ENCODE peak calls at places on chromosomes 4 and X, in ten cellular contexts. U is GM12865, N is IMR-90, E is left ventricle myocardium inferior, Q is fibroblast of lung, J is fibroblast of mammary gland, A is nephron progenitor cell, Y is endothelial cell, W is AG10803, X is fibroblast of the aortic adventitia. B is an unnamed sample.

GRCh38 chr4:15525080-15525479 is 55.4 kb downstream of the CC2D2A start:
- DNase-seq in W (no peak), E (no peak), Q (no peak), J (no peak), Y (no peak), U (no peak), N (no peak), X (no peak), A (no peak), B (no peak)

GRCh38 chrX:118484216-118484903 is 11.3 kb upstream of the DOCK11 start:
- DNase-seq in Y (no peak), X (no peak), N (peak), A (no peak), E (no peak), W (no peak), J (no peak), U (no peak), Q (no peak), B (no peak)

GRCh38 chr4:182297659-182298058 is 54.5 kb downstream of the TENM3 start:
- DNase-seq in N (peak), X (no peak), E (no peak), J (peak), U (no peak), A (no peak), Q (peak), Y (no peak), W (peak), B (peak)

GRCh38 chrX:7372843-7373525 is 225.0 kb upstream of the PUDP start:
- DNase-seq in W (peak), Q (peak), N (peak), A (no peak), U (no peak), J (peak), X (peak), Y (no peak), E (no peak), B (peak)

GRCh38 chr4:15906024-15906443 is 32.5 kb downstream of the FGFBP1 start:
- DNase-seq in E (peak), W (no peak), U (peak), Y (no peak), X (no peak), N (no peak), J (no peak), Q (no peak), A (no peak), B (no peak)

GRCh38 chr4:42280327-42281095 is 116.8 kb upstream of the SHISA3 start:
- DNase-seq in X (peak), Q (peak), U (peak), Y (peak), E (no peak), J (peak), N (peak), A (peak), W (peak), B (no peak)

GRCh38 chr4:159195400-159195799 is 92.5 kb downstream of the RAPGEF2 start:
- DNase-seq in Q (no peak), N (no peak), A (no peak), J (no peak), Y (no peak), E (no peak), U (no peak), W (no peak), X (no peak), B (no peak)

GRCh38 chr4:173793937-173794510 is 264.0 kb upstream of the HAND2 start:
- DNase-seq in A (no peak), Q (peak), E (no peak), N (peak), X (peak), Y (no peak), U (no peak), J (no peak), W (no peak), B (peak)

GRCh38 chr4:120869511-120870278 is 52.8 kb downstream of the PRDM5 start:
- DNase-seq in A (no peak), E (no peak), N (peak), U (no peak), J (peak), Q (peak), W (peak), Y (no peak), X (no peak), B (no peak)

GRCh38 chr4:120865985-120866384 is 56.5 kb downstream of the PRDM5 start:
- DNase-seq in J (no peak), W (peak), N (peak), X (no peak), U (peak), Q (no peak), A (peak), Y (no peak), E (no peak), B (peak)

GRCh38 chr4:120871173-120871572 is 51.4 kb downstream of the PRDM5 start:
- DNase-seq in J (no peak), X (no peak), Q (no peak), N (no peak), Y (no peak), W (no peak), E (no peak), A (no peak), U (no peak), B (no peak)

GRCh38 chr4:120873554-120873953 is 49.0 kb downstream of the PRDM5 start:
- DNase-seq in A (no peak), U (no peak), N (no peak), X (peak), Y (no peak), E (no peak), J (no peak), W (no peak), Q (peak), B (no peak)

DNA sequence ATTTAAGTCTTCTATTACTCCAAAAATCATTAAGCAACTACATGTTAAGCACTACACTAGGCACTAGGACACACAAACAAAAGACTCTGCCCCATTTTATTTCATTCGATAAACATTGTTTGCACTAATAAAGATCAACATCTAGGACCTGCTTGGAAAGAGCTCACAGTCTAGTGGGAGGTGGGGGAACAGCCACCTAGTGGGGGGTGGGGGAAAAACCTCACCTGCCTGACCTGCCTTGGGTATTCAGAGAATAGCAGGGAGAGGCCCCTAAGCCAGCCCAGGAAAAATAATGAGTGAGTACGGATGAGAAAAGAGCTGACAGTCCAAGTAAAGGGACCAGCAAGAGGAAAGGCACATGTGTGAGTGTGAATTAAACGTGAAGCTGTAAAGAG is 52.2 kb downstream of the PRDM5 start:
- DNase-seq in Q (no peak), U (peak), A (no peak), W (no peak), N (no peak), Y (no peak), J (no peak), X (no peak), E (no peak), B (no peak)
- TF ChIP-seq CTCF in Q (no peak), U (peak), A (no peak), W (no peak), N (no peak), Y (no peak), J (no peak), X (no peak), E (no peak), B (peak)

DNA sequence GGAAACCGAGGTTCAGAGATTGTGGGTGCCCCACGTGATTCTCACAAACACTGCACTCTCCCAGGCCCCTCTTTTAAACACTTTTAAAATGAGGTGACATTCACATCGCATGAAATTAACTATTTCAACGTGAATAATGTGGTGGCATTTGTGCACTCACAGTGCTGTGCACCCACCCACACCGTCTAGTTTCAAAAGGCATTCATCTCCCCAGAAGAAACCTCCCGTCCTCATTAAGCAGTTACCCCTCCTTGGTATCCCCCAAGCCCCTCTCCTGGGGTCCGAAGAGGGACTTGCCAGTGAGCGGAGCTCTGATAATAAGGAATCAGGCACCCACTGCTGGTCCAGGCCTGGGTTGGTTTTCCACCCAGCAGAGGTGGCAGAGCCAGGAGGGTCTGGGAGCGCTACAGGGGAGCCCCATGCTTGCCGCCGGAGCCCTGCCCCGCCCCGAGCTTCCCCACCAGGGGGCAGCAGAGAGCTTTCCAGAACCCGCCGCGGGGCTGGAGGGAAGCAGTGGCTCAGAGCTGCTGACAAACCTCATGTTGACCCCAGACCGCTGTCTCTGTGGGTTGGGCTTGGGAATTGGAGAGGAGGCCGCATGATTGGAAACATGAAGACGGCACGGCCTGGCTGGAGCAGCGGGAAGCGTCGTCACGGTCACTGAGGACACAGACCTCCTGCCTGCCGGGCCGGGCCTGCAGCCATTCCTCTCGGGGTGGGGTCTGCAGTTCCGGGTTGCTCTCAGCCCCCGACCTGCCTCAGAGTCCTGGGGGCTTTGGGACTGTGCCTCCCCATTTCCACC is 27.5 kb upstream of the HTRA3 start:
- DNase-seq in E (peak), Q (peak), J (peak), W (peak), U (peak), N (peak), A (peak), X (peak), Y (peak), B (peak)
- TF ChIP-seq CTCF in E (peak), Q (peak), J (peak), W (peak), U (peak), N (peak), A (peak), X (peak), Y (peak), B (peak)

GRCh38 chrX:119654112-119654531 is 38.8 kb downstream of the SEPTIN6 start:
- DNase-seq in X (peak), Y (no peak), Q (peak), W (peak), U (no peak), J (peak), N (peak), E (peak), A (peak), B (peak)
- TF ChIP-seq CTCF in X (no peak), Y (no peak), Q (peak), W (peak), U (no peak), J (peak), N (peak), E (peak), A (no peak), B (no peak)

DNA sequence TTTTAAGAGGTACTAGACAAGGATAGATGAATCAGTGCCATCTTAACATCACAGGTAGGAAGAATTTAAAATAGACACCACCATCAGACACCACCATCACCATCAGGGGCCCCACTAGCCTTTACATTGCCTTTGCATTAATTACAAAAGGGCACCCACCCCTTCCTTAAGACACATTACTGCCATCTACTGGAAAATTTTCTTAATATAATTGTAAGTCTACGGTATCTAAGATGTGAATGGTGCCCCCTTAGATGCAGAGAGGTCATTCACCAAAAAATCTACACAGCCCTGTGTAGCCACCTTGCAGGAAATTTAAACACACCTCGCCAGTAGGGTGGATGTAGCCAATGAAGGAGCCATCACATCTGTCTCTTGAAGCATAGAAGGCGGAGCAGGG is 184.1 kb downstream of the MID1IP1 start:
- DNase-seq in A (no peak), W (peak), X (peak), E (no peak), Y (no peak), Q (peak), J (peak), N (peak), U (peak), B (no peak)
- TF ChIP-seq CTCF in A (no peak), W (peak), X (peak), E (peak), Y (no peak), Q (no peak), J (peak), N (peak), U (no peak), B (peak)

GRCh38 chr4:102760645-102761477 is at the start of gene MANBA:
- DNase-seq in J (peak), U (peak), Q (peak), W (peak), A (peak), X (peak), Y (peak), N (peak), E (peak), B (peak)
- TF ChIP-seq CTCF in J (no peak), U (no peak), Q (no peak), W (no peak), A (no peak), X (no peak), Y (no peak), N (no peak), E (no peak), B (no peak)

DNA sequence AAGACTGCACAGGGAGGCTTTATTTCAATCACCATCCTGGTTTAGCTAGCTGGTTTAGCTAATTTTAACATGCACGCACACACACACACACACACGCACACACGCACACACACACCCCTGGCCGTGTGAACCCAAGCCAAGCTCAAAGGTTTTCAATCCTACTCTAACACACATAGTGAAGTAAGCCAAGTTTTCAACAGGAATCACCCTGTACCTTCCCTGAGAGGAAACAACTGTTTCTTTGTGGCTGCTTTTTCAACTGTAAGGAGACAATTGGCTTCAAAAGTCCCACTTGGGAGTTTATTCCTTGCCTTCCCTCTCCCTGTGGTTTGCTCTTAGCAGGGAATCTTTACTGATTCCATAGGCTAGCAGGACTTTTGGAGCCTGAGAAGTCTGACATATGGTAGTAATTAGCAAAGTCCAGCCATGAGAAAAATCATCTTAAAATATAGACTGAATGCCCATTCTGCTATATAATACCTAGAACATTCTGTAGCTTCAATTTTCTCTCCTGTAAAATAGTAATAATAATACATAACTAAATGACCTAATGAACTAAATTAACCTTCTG is 98.8 kb upstream of the BMP3 start:
- DNase-seq in A (no peak), J (peak), E (no peak), X (peak), Y (no peak), U (no peak), W (peak), Q (no peak), N (no peak), B (no peak)
- TF ChIP-seq CTCF in A (no peak), J (no peak), E (no peak), X (no peak), Y (no peak), U (no peak), W (no peak), Q (no peak), N (no peak), B (no peak)

DNA sequence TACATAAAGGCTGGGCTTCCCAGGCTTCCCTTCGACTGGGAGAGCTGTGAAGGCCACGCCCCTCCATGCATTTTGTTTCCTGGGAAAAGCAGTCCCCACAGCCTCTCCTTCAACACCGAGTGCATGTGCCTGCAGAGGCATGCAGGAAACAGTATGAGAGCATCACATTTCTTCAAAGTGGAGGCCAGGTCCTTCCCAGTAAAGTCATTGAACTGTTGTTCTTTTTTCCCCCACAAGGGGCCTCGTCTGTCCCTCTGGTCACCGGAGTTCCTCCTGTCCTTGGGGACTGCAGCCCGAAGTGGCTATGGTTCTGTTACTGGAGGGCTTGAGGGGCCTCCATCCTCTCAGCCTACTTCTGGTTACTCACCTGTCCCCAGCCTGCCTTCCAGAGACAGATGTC is 56.0 kb downstream of the RAI2 start:
- DNase-seq in A (no peak), J (no peak), X (no peak), W (no peak), E (no peak), N (no peak), Y (peak), Q (no peak), U (no peak), B (no peak)
- TF ChIP-seq CTCF in A (no peak), J (peak), X (no peak), W (no peak), E (no peak), N (no peak), Y (peak), Q (no peak), U (no peak), B (peak)

DNA sequence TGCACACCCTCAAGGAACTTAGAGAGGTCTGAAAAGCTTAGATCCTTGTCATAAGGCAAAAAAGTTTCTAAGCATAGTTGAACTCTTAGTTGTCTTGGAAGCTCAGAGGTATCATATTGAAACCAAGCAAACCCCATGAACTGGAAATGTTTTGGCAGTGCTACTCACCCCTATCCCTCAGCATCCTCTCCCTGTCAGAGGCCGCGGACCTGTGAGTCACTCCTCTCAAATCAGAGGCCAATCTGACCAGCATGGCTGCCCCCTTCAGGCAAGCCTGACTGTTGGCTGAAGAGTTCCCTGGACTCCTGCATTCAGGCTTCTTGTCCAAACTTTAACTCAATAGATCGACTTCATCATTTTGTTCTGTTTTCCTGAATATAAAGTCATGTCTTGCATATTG is 69.4 kb downstream of the KCNIP4 start:
- DNase-seq in Q (peak), A (no peak), U (peak), W (no peak), Y (peak), X (peak), J (peak), E (no peak), N (peak), B (peak)
- TF ChIP-seq CTCF in Q (peak), A (no peak), U (no peak), W (peak), Y (no peak), X (peak), J (peak), E (no peak), N (no peak), B (peak)

DNA sequence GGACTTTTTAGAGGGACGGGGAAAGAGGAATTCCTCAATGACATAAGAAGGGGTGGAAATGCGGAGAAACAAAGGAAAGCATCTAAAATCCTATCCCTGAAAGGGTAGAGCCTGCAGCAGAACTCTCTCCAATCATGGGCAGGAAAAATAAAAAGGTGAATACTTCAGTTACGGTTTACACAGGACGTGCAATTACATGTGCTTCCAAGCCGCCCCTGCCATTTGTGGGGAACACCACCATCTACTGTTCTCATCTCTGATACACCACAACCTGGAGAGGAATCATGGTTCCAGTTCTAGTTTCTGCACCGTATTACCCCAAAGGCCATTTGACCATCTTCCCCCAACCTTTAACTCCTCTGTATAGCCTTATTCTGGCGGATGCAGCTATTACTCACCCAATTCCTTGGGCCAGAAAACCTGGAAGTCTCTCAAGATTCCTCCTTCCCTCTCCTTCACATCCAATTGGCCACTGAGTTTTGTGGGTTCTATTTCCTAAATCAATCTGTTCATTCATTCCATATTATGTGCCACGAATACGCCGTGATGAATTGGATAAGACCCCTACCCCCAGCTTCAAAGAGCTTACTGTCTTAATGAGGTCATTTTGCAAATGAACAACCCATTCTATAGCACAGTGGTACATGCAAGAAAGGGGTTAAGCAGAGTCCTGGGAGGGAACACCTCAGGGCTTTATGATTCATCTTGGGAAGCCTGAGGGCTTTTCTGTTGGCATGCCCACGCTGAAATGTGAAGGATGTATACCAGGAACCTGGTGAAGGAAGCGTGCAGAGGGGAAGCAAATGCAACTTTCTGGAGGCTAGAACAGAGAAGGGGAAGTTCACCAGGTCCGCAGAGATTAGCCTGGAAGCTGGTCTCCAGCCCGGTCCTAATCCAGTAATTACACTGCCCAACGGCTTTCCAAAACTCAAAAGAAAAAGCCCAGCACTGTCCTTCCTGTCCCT is 1.4 kb upstream of the MSL3 start:
- DNase-seq in W (no peak), Q (no peak), A (no peak), E (no peak), Y (no peak), U (peak), J (peak), X (peak), N (no peak), B (peak)
- TF ChIP-seq CTCF in W (no peak), Q (no peak), A (no peak), E (no peak), Y (no peak), U (peak), J (no peak), X (no peak), N (no peak), B (no peak)

DNA sequence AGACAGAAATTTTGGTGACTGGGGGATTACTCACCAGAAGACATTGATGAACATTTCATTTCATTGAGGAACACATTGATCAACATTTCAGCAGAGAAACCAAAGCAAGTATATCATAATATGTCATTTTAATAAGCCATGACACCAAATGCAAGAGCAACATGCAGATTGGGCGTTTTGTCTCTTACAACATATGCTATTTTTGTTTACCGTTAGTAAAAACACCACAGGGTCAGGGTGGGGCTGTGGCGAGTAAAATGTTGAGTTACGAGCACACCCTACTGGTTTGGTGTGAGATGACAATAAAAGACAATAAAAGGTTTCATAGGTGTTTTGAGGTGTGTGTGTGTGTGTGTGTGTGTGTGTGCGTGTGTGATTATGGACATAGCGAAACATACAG is 294.5 kb downstream of the PDGFC start:
- DNase-seq in Q (peak), N (no peak), Y (peak), E (no peak), W (peak), X (peak), U (peak), A (peak), J (peak), B (no peak)
- TF ChIP-seq CTCF in Q (no peak), N (peak), Y (peak), E (peak), W (peak), X (peak), U (peak), A (peak), J (peak), B (peak)

B was measured in HFFc6.